ENCODE peak calls at places on chromosomes 13 and 19, in seven cellular contexts. D is putamen; T is activated CD8-positive, alpha-beta memory T cell treated with anti-CD3 and anti-CD28 coated beads for 4 hours; G is effector CD4-positive, alpha-beta T cell; F is activated T-cell treated with anti-CD3 and anti-CD28 coated beads, Interleukin-2, amount 50 U/mL, for 72 hours; P is non-pigmented ciliary epithelial cell; B is occipital lobe. E is an unnamed sample.
A peak's percentile ranks its signal among the peaks of the same experiment; 100 is the strongest.

GRCh38 chr19:35488677-35489076 is 1.6 kb downstream of the KRTDAP start:
- DNase-seq in D (no peak), T (no peak), G (no peak), F (no peak), P (no peak), B (no peak), E (no peak)

GRCh38 chr19:4970558-4971423 is 1.9 kb downstream of the KDM4B start:
- DNase-seq in D (no peak), T (no peak), G (no peak), F (no peak), P (no peak), B (no peak), E (no peak)

GRCh38 chr13:103287659-103288058 is 221.4 kb upstream of the SLC10A2 start:
- DNase-seq in D (no peak), T (no peak), G (no peak), F (no peak), P (peak; percentile 17), B (no peak), E (no peak)

GRCh38 chr13:26503826-26504594 is 53.5 kb upstream of the WASF3 start:
- DNase-seq in D (peak; percentile 45), T (no peak), G (no peak), F (no peak), P (no peak), B (no peak), E (no peak)

GRCh38 chr19:50679177-50680125 is 30.2 kb downstream of the C19orf81 start:
- DNase-seq in D (peak; percentile 59), T (peak; percentile 35), G (peak; percentile 45), F (peak; percentile 84), P (peak; percentile 13), B (peak; percentile 53), E (peak; percentile 30)

GRCh38 chr13:78603240-78603947 is at the start of gene POU4F1:
- DNase-seq in D (no peak), T (peak; percentile 35), G (no peak), F (peak; percentile 85), P (no peak), B (no peak), E (peak; percentile 84)

GRCh38 chr13:39106216-39106995 is 68.2 kb downstream of the NHLRC3 start:
- DNase-seq in D (no peak), T (no peak), G (no peak), F (no peak), P (no peak), B (no peak), E (no peak)

GRCh38 chr13:111006508-111007031 is 91.7 kb upstream of the ANKRD10 start:
- DNase-seq in D (no peak), T (no peak), G (no peak), F (no peak), P (peak; percentile 70), B (peak; percentile 58), E (no peak)

GRCh38 chr19:4172861-4173473 is 9.4 kb downstream of the SIRT6 start:
- DNase-seq in D (no peak), T (no peak), G (peak; percentile 61), F (peak; percentile 78), P (no peak), B (no peak), E (no peak)

GRCh38 chr13:60155978-60156377 is 7.8 kb downstream of the DIAPH3 start:
- DNase-seq in D (no peak), T (no peak), G (no peak), F (no peak), P (no peak), B (no peak), E (no peak)

GRCh38 chr19:39448271-39448670 is 2.9 kb downstream of the SUPT5H start:
- DNase-seq in D (no peak), T (no peak), G (no peak), F (no peak), P (no peak), B (no peak), E (no peak)

GRCh38 chr19:4676955-4677731 is 7.0 kb upstream of the MYDGF start:
- DNase-seq in D (no peak), T (no peak), G (no peak), F (peak; percentile 48), P (no peak), B (peak; percentile 43), E (peak; percentile 24)

GRCh38 chr19:41457241-41457640 is 14.3 kb downstream of the ERICH4 start:
- DNase-seq in D (no peak), T (no peak), G (no peak), F (peak; percentile 8), P (no peak), B (no peak), E (no peak)

GRCh38 chr13:106432636-106433035 is 102.8 kb downstream of the EFNB2 start:
- DNase-seq in D (no peak), T (no peak), G (no peak), F (no peak), P (no peak), B (no peak), E (no peak)

GRCh38 chr13:96449920-96450319 is 360.0 kb downstream of the HS6ST3 start:
- DNase-seq in D (no peak), T (no peak), G (no peak), F (no peak), P (no peak), B (no peak), E (no peak)